ENCODE peak calls at places on chromosomes 13 and 19, in six cellular contexts. X is tibial nerve, G is mesenchymal stem cell, Q is HCT116, F is keratinocyte, T is left ventricle myocardium inferior. J is an unnamed sample.
A peak's percentile ranks its signal among the peaks of the same experiment; 100 is the strongest.

GRCh38 chr19:29545866-29546582 is 20.2 kb downstream of the VSTM2B start:
- DNase-seq in X (no peak), G (no peak), Q (no peak), F (no peak), T (no peak), J (no peak)

GRCh38 chr13:46307554-46307953 is 79.5 kb downstream of the RUBCNL start:
- DNase-seq in X (no peak), G (no peak), Q (no peak), F (no peak), T (no peak), J (no peak)

GRCh38 chr13:23615677-23616076 is 45.5 kb downstream of the TNFRSF19 start:
- DNase-seq in X (no peak), G (no peak), Q (no peak), F (no peak), T (no peak), J (no peak)

GRCh38 chr19:58466760-58467589 is at the start of gene ZNF324:
- DNase-seq in X (peak; percentile 98), G (peak; percentile 97), Q (peak; percentile 93), F (peak; percentile 72), T (peak; percentile 99), J (peak; percentile 98)

GRCh38 chr19:41893899-41894298 is 10.9 kb downstream of the ARHGEF1 start:
- DNase-seq in X (no peak), G (peak; percentile 37), Q (no peak), F (no peak), T (no peak), J (no peak)

GRCh38 chr13:27481766-27482165 is 31.4 kb upstream of the MTIF3 start:
- DNase-seq in X (no peak), G (peak; percentile 22), Q (peak; percentile 37), F (no peak), T (peak; percentile 25), J (no peak)

GRCh38 chr13:53873558-53873957 is 844.9 kb downstream of the OLFM4 start:
- DNase-seq in X (no peak), G (no peak), Q (no peak), F (no peak), T (no peak), J (no peak)

GRCh38 chr13:72651196-72651595 is 76.2 kb downstream of the MZT1 start:
- DNase-seq in X (no peak), G (no peak), Q (peak; percentile 31), F (no peak), T (no peak), J (no peak)

GRCh38 chr13:37023871-37024270 is 23.3 kb downstream of the EXOSC8 start:
- DNase-seq in X (no peak), G (peak; percentile 9), Q (no peak), F (no peak), T (no peak), J (no peak)

GRCh38 chr19:4062576-4063368 is 3.9 kb downstream of the ZBTB7A start:
- DNase-seq in X (no peak), G (no peak), Q (no peak), F (no peak), T (no peak), J (no peak)

GRCh38 chr13:51230473-51231105 is 8.4 kb downstream of the FAM124A start:
- DNase-seq in X (peak; percentile 74), G (peak; percentile 28), Q (no peak), F (no peak), T (peak; percentile 65), J (peak; percentile 82)

GRCh38 chr19:14078406-14078805 is 5.8 kb downstream of the MISP3 start:
- DNase-seq in X (no peak), G (no peak), Q (no peak), F (no peak), T (no peak), J (no peak)

GRCh38 chr19:11673608-11674041 is 65.1 kb downstream of the ZNF823 start:
- DNase-seq in X (peak; percentile 41), G (peak; percentile 55), Q (no peak), F (no peak), T (peak; percentile 66), J (peak; percentile 83)

GRCh38 chr19:56091751-56092546 is 29.1 kb downstream of the ZNF787 start:
- DNase-seq in X (no peak), G (no peak), Q (no peak), F (peak; percentile 48), T (no peak), J (no peak)

GRCh38 chr19:23410155-23410554 is 14.9 kb upstream of the ZNF91 start:
- DNase-seq in X (no peak), G (no peak), Q (no peak), F (no peak), T (no peak), J (no peak)

GRCh38 chr19:39676004-39676403 is 20.3 kb downstream of the LGALS16 start:
- DNase-seq in X (no peak), G (no peak), Q (no peak), F (no peak), T (no peak), J (no peak)

GRCh38 chr13:38951525-38952313 is 38.9 kb downstream of the STOML3 start:
- DNase-seq in X (peak; percentile 13), G (no peak), Q (no peak), F (no peak), T (no peak), J (peak; percentile 25)

GRCh38 chr13:114077938-114078335 is 54.5 kb downstream of the RASA3 start:
- DNase-seq in X (no peak), G (peak; percentile 79), Q (no peak), F (no peak), T (no peak), J (no peak)

GRCh38 chr13:26785845-26786630 is 25.5 kb upstream of the GPR12 start:
- DNase-seq in X (peak; percentile 8), G (no peak), Q (no peak), F (no peak), T (no peak), J (peak; percentile 14)

GRCh38 chr19:18009412-18010066 is 1.6 kb downstream of the ARRDC2 start:
- DNase-seq in X (no peak), G (peak; percentile 31), Q (no peak), F (no peak), T (no peak), J (no peak)

GRCh38 chr13:19961484-19961883 is 3.0 kb downstream of the ZMYM2 start:
- DNase-seq in X (no peak), G (no peak), Q (no peak), F (no peak), T (no peak), J (no peak)

GRCh38 chr13:19959141-19959830 is 759 bp downstream of the ZMYM2 start:
- DNase-seq in X (peak; percentile 34), G (peak; percentile 71), Q (peak; percentile 8), F (no peak), T (peak; percentile 57), J (peak; percentile 68)

GRCh38 chr13:19959831-19960672 is 1.5 kb downstream of the ZMYM2 start:
- DNase-seq in X (peak; percentile 77), G (peak; percentile 95), Q (peak; percentile 80), F (peak; percentile 50), T (peak; percentile 76), J (peak; percentile 85)

GRCh38 chr13:19961924-19962323 is 3.4 kb downstream of the ZMYM2 start:
- DNase-seq in X (no peak), G (no peak), Q (no peak), F (no peak), T (no peak), J (no peak)

DNA sequence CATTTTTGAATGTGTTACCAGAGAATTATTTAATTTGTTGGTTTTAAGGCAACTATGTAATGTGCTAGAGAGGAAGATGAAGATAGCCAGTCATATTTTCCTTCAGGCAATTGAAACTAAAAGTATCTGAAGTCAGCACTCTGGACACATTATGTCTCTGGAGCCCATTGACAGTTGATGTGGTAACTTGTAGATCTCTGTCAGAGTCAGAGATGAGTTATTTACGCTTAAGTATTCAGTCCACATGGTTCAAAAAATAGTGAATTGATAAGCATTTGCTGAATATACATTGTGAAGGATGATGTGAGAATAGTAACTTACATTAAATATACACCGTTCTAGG is 2.1 kb downstream of the ZMYM2 start:
- DNase-seq in X (no peak), G (peak; percentile 40), Q (no peak), F (no peak), T (no peak), J (no peak)
- H3K4me3 ChIP-seq in X (peak overlapping the region; percentile 61), G (no peak overlapping the region), Q (peak overlapping the region; percentile 0), F (peak overlapping the region; percentile 68), T (peak overlapping the region; percentile 80), J (peak overlapping the region; percentile 93)

DNA sequence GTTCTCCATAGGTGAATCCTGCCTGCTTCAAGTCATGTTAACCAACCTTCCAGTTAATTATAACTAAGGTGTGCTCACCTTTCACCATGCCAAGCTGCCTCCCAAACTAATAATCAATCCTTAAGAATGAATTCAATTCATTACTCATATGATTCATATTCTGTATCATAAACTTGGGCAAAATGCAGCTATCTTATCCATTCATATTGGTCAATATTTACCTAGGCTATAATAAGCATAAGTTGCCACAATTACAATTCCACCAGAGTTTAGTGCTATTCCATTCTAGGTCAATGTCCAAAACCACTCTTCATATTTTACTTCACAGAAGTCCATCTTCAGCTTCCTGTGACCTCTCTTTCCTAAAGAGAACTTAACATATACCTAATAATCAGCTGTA is 13.4 kb downstream of the ELF1 start:
- DNase-seq in X (no peak), G (no peak), Q (no peak), F (no peak), T (no peak), J (no peak)
- H3K4me1 ChIP-seq in X (peaks cover 39% of the 10 kb centered on the region), G (peaks cover 2% of the 10 kb centered on the region), Q (peaks cover 6% of the 10 kb centered on the region), F (peaks cover 21% of the 10 kb centered on the region), T (peaks cover 69% of the 10 kb centered on the region), J (peaks cover 65% of the 10 kb centered on the region)

DNA sequence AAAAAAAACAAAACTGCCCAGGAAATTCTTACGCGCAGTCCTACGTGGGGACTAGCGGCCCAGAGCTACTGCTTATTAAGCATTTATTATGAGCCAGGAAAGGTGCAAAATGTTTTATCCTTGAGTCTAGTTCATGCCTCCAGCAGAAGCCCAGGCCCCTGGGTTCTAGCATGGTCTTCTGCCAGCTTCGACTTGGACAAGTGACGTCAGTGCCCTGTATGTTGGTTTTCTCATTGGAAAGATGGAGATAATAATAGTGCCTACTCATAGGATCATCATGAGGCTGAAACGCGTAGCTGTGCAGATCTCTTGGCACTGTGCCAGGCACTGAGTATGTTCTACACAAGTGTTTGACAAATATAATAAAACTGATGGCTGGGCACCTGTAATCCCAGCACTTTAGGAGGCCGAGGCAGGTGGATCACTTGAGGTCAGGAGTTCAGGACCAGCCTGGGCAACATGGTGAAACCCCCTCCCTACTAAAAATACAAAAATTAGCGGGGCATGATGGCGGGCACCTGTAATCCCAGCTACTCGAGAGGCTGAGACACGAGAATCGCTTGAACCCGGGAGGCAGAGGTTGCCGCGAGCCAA is 12.4 kb upstream of the SULT2B1 start:
- DNase-seq in X (peak; percentile 12), G (peak; percentile 36), Q (no peak), F (no peak), T (no peak), J (no peak)
- H3K27ac ChIP-seq in X (no peak overlapping the region), G (no peak overlapping the region), Q (no peak overlapping the region), F (no peak overlapping the region), T (no peak overlapping the region), J (no peak overlapping the region)

GRCh38 chr19:44954649-44955499 is at the start of gene CLPTM1:
- DNase-seq in X (peak; percentile 93), G (peak; percentile 98), Q (peak; percentile 95), F (peak; percentile 75), T (peak; percentile 97), J (peak; percentile 97)

GRCh38 chr19:44954278-44954648 is 917 bp upstream of the CLPTM1 start:
- DNase-seq in X (no peak), G (no peak), Q (no peak), F (no peak), T (no peak), J (no peak)

GRCh38 chr19:44958090-44958489 is 2.9 kb downstream of the CLPTM1 start:
- DNase-seq in X (no peak), G (no peak), Q (no peak), F (no peak), T (no peak), J (no peak)

GRCh38 chr19:44959691-44960090 is 4.5 kb downstream of the CLPTM1 start:
- DNase-seq in X (no peak), G (no peak), Q (no peak), F (no peak), T (no peak), J (no peak)

GRCh38 chr19:44955500-44956439 is 590 bp downstream of the CLPTM1 start:
- DNase-seq in X (no peak), G (peak; percentile 11), Q (no peak), F (no peak), T (no peak), J (no peak)
- H3K4me3 ChIP-seq in X (peak overlapping the region; percentile 64), G (peak overlapping the region; percentile 92), Q (peak overlapping the region; percentile 71), F (peak overlapping the region; percentile 95), T (peak overlapping the region; percentile 95), J (peak overlapping the region; percentile 96)